ENCODE peak calls at places on chromosomes 2 and 18, in nine cellular contexts. D, R, Z, Y, X, T, E, U and P are unnamed samples. For H3K27me3 and H3K4me1, the result is how much of the 10 kb centered on the place peaks cover.

GRCh38 chr18:46468431-46469180 is 188.4 kb downstream of the LOXHD1 start:
- DNase-seq in D (no peak), R (no peak), Z (no peak), Y (no peak), X (no peak), T (no peak), E (no peak), U (no peak), P (no peak)

GRCh38 chr2:119487434-119488244 is 36.6 kb downstream of the SCTR start:
- DNase-seq in D (peak), R (peak), Z (no peak), Y (peak), X (peak), T (peak), E (no peak), U (no peak), P (no peak)

GRCh38 chr2:9247786-9248185 is 41.2 kb downstream of the ASAP2 start:
- DNase-seq in D (peak), R (peak), Z (no peak), Y (no peak), X (no peak), T (peak), E (no peak), U (no peak), P (no peak)

GRCh38 chr2:192960945-192961344 is 766.2 kb upstream of the TMEFF2 start:
- DNase-seq in D (no peak), R (no peak), Z (no peak), Y (no peak), X (no peak), T (no peak), E (no peak), U (peak), P (no peak)

GRCh38 chr2:150013011-150013410 is 425.4 kb upstream of the MMADHC start:
- DNase-seq in D (no peak), R (no peak), Z (no peak), Y (no peak), X (no peak), T (no peak), E (peak), U (no peak), P (no peak)

GRCh38 chr2:186036862-186037449 is 298.4 kb downstream of the FSIP2 start:
- DNase-seq in D (no peak), R (no peak), Z (no peak), Y (no peak), X (no peak), T (no peak), E (no peak), U (no peak), P (no peak)

GRCh38 chr2:239165206-239165831 is 235.5 kb downstream of the HDAC4 start:
- DNase-seq in D (peak), R (no peak), Z (no peak), Y (peak), X (no peak), T (no peak), E (no peak), U (no peak), P (peak)

GRCh38 chr2:128782411-128783192 is 463.9 kb upstream of the HS6ST1 start:
- DNase-seq in D (no peak), R (peak), Z (no peak), Y (no peak), X (peak), T (peak), E (no peak), U (no peak), P (no peak)

GRCh38 chr2:9806656-9807055 is 36.6 kb upstream of the TAF1B start:
- DNase-seq in D (no peak), R (no peak), Z (no peak), Y (no peak), X (no peak), T (no peak), E (no peak), U (no peak), P (peak)

GRCh38 chr2:221817878-221818277 is 245.8 kb upstream of the EPHA4 start:
- DNase-seq in D (no peak), R (no peak), Z (no peak), Y (no peak), X (no peak), T (no peak), E (no peak), U (no peak), P (no peak)

GRCh38 chr18:7755753-7756475 is 188.8 kb downstream of the PTPRM start:
- DNase-seq in D (no peak), R (no peak), Z (no peak), Y (no peak), X (no peak), T (no peak), E (no peak), U (no peak), P (no peak)

GRCh38 chr2:46236876-46237859 is 60.0 kb upstream of the EPAS1 start:
- DNase-seq in D (no peak), R (peak), Z (no peak), Y (no peak), X (no peak), T (no peak), E (no peak), U (no peak), P (no peak)

GRCh38 chr2:231532189-231533035 is 2.2 kb upstream of the NMUR1 start:
- DNase-seq in D (no peak), R (no peak), Z (no peak), Y (no peak), X (no peak), T (no peak), E (no peak), U (no peak), P (peak)

GRCh38 chr2:181457741-181458425 is 697 bp downstream of the ITGA4 start:
- DNase-seq in D (peak), R (peak), Z (no peak), Y (peak), X (no peak), T (peak), E (no peak), U (no peak), P (peak)

GRCh38 chr2:102473020-102473419 is at the start of gene SLC9A4:
- DNase-seq in D (no peak), R (peak), Z (peak), Y (peak), X (no peak), T (peak), E (peak), U (peak), P (no peak)

GRCh38 chr2:10079192-10079930 is 850 bp downstream of the CYS1 start:
- DNase-seq in D (no peak), R (no peak), Z (peak), Y (peak), X (no peak), T (no peak), E (peak), U (peak), P (peak)

GRCh38 chr2:3313845-3314375 is 63.7 kb downstream of the EIPR1 start:
- DNase-seq in D (no peak), R (no peak), Z (no peak), Y (peak), X (no peak), T (no peak), E (no peak), U (no peak), P (peak)

GRCh38 chr2:236204953-236205352 is 36.8 kb upstream of the GBX2 start:
- DNase-seq in D (no peak), R (no peak), Z (no peak), Y (no peak), X (no peak), T (no peak), E (no peak), U (no peak), P (no peak)
- H3K27me3 ChIP-seq in D (under half), R (under half), Z (under half), Y (under half), X (under half), T (under half), E (under half), U (under half), P (under half)

DNA sequence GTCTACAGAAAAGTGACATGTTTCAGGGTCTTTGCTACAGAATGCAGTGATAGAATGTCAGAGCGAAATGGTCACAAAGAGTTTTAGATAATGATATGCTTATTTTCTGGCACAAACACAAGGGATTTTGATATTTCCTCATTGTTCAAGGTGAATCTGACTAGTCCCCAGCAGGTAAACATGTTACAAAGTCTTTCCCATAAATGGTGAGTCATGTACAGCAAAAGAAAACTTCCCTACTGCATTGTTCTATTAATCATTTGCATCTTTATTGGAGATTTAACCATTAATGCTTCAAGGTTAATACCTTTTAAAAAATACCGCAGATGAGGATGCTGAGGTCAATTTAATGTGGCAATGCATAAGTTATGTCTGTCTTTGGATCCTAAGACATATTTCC is 19.1 kb upstream of the TRIB2 start:
- DNase-seq in D (no peak), R (no peak), Z (no peak), Y (no peak), X (no peak), T (no peak), E (no peak), U (peak), P (no peak)
- H3K4me1 ChIP-seq in D (under half), R (under half), Z (under half), Y (under half), X (under half), T (under half), E (under half), U (under half), P (under half)

GRCh38 chr2:44969936-44970335 is 28.4 kb downstream of the SIX3 start:
- DNase-seq in D (no peak), R (no peak), Z (no peak), Y (no peak), X (no peak), T (no peak), E (no peak), U (no peak), P (no peak)
- H3K27me3 ChIP-seq in D (under half), R (under half), Z (under half), Y (under half), X (under half), T (under half), E (under half), U (under half), P (under half)

GRCh38 chr2:144437636-144438035 is 82.3 kb downstream of the ZEB2 start:
- DNase-seq in D (no peak), R (no peak), Z (no peak), Y (no peak), X (no peak), T (no peak), E (no peak), U (peak), P (no peak)
- H3K4me1 ChIP-seq in D (under half), R (under half), Z (under half), Y (half or more), X (under half), T (under half), E (half or more), U (under half), P (under half)

GRCh38 chr2:174339571-174339966 is 4.8 kb downstream of the SP9 start:
- DNase-seq in D (no peak), R (no peak), Z (no peak), Y (no peak), X (no peak), T (no peak), E (no peak), U (no peak), P (no peak)
- H3K27me3 ChIP-seq in D (half or more), R (half or more), Z (half or more), Y (half or more), X (under half), T (half or more), E (under half), U (under half), P (under half)

DNA sequence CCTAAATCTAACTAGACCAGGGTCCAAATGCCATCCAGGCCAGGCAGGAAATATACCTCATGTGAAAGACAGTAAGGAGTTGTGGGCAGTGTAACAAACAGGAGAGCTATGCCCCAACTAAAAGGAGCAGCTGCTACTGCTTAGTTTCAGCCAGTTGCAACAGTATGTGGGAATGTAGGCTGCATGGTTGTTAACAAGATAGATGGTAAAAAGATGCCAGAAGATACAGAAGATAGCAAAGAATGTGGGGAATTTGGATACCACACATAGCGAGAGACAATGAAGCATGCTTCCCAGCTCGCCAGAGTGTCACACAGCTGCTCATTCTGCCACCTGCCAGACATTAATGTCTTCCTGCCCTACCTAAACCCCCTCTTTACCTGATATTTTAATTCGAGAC is 39.4 kb upstream of the CYBRD1 start:
- DNase-seq in D (no peak), R (no peak), Z (no peak), Y (no peak), X (no peak), T (no peak), E (no peak), U (no peak), P (no peak)
- H3K4me1 ChIP-seq in D (under half), R (under half), Z (under half), Y (under half), X (under half), T (under half), E (under half), U (under half), P (under half)

GRCh38 chr18:57432118-57432517 is 3.1 kb upstream of the ONECUT2 start:
- DNase-seq in D (no peak), R (no peak), Z (no peak), Y (no peak), X (no peak), T (no peak), E (no peak), U (no peak), P (no peak)

GRCh38 chr18:57431512-57432080 is 3.6 kb upstream of the ONECUT2 start:
- DNase-seq in D (no peak), R (no peak), Z (no peak), Y (no peak), X (no peak), T (no peak), E (no peak), U (no peak), P (no peak)

GRCh38 chr18:57429607-57430165 is 5.5 kb upstream of the ONECUT2 start:
- DNase-seq in D (no peak), R (no peak), Z (no peak), Y (no peak), X (no peak), T (no peak), E (no peak), U (no peak), P (no peak)

GRCh38 chr18:57430166-57430958 is 4.8 kb upstream of the ONECUT2 start:
- DNase-seq in D (no peak), R (no peak), Z (no peak), Y (no peak), X (no peak), T (no peak), E (no peak), U (no peak), P (no peak)

DNA sequence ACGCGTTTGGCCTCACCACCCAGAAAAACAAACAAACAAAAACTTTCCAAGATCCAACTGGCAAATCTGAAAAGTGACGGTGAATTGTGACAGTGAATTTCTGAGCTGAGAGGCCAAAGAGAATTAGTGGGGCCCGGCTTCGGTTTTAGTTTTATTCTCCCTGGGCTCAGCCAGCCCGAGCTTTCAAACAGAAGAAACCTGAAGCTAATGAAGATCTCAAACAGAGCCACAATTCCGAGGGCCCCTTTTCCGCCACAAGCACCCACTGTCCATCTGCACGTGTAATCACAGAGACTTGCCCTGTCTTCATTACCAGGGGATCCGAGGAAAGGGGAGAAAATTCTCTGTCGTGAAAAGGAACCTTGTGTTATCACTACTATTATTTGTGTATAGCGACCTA is 4.2 kb upstream of the ONECUT2 start:
- DNase-seq in D (no peak), R (no peak), Z (no peak), Y (no peak), X (no peak), T (no peak), E (no peak), U (no peak), P (no peak)
- H3K27me3 ChIP-seq in D (under half), R (half or more), Z (under half), Y (half or more), X (under half), T (under half), E (under half), U (half or more), P (under half)

DNA sequence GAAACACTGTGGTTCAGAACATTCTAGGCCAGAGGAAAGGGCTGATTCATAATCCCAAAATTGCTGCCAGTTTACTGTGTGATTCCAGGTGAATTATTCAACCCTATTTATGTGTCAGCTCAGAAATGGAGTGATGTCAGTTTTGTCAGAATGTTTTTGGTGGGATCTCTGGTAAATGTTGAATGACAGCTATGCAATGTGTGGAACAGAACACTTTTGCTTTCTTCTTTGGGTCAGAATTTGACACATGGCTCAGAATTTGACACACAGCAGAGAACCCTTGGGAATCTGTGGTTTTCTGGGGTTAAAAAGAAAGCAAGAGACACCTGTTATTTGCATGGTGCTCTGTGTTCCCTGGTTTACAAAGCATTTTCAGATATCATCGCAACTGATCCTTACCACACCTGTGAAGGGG is 1.6 kb upstream of the MTA3 start:
- DNase-seq in D (no peak), R (no peak), Z (no peak), Y (no peak), X (no peak), T (no peak), E (no peak), U (peak), P (no peak)
- H3K4me1 ChIP-seq in D (under half), R (under half), Z (under half), Y (under half), X (under half), T (under half), E (under half), U (under half), P (under half)

DNA sequence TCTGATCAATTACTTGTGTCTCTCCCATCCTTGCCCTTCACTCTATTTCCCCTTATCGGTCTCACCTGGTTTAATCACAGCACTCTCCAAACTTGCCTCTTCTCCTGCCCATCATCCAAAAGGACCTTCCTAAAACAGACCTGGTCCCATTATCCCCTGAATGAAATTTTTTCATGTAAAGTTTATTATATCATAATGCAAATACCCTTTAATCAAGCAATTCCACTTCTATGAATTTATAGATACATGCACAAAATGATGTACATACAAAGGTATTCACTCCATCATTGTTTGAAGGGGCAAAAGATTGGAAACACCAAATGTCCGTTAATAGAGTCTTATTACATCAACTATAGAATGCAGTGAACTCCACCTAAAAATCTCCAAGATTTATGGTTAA is 88.1 kb upstream of the PKDCC start:
- DNase-seq in D (no peak), R (no peak), Z (no peak), Y (no peak), X (no peak), T (no peak), E (no peak), U (no peak), P (no peak)
- H3K27me3 ChIP-seq in D (under half), R (under half), Z (under half), Y (under half), X (under half), T (under half), E (under half), U (under half), P (under half)

DNA sequence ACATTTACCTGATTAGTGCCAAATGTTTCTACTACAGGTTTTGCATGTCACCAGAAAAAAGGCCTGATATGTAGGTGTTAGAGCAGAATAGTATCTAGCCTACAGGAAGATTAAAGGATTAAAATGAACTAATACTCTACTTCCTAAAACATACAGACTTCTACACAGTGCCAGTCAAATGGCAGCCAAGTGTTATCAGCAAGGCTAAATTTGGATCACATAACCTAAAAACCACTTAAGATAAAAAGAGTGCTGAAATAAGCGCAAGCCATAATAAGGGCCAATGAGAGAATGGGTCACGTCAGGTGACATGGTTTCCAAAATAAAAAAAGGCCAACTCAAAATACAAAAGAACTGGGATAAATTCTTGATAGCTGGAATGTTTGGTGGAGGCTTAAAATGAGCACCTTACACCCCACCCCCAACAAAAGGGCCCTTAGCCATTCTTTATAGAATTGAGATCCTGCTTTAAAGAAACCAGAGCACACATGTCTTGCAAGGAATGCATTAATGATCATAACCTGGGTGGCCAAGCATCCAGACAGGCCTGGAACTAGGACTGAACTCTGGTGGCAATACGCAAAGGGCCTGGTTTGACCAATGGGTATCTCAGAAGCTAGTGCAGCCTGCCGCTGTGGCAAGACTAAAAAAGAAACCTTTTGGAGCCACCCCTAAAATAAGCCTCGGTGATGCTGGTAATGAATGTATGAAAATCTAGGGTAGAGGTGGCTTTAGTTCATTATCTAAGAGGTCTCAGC is 32.4 kb downstream of the IRS1 start:
- DNase-seq in D (no peak), R (no peak), Z (no peak), Y (no peak), X (no peak), T (peak), E (no peak), U (no peak), P (no peak)
- H3K4me1 ChIP-seq in D (under half), R (under half), Z (under half), Y (under half), X (under half), T (under half), E (under half), U (under half), P (under half)